ENCODE peak calls at places on chromosomes 1 and 21, in eight cellular contexts. Q is hepatocyte, S is PC-3, V is GM23338, W is neural progenitor cell, D is SK-N-SH, P is HCT116, O is MM.1S. R is an unnamed sample.

GRCh38 chr1:19325958-19326747 is 14.0 kb downstream of the SLC66A1 start:
- DNase-seq in O (no peak), W (no peak), S (no peak), D (no peak), V (peak), Q (no peak), P (no peak), R (no peak)

GRCh38 chr1:64857347-64857746 is 109.0 kb downstream of the JAK1 start:
- DNase-seq in W (no peak), P (no peak), V (no peak), O (no peak), Q (no peak), D (no peak), S (no peak), R (no peak)

GRCh38 chr1:201877877-201878339 is 10.8 kb upstream of the SHISA4 start:
- DNase-seq in D (peak), O (peak), P (peak), Q (peak), V (peak), W (peak), S (peak), R (peak)

GRCh38 chr1:48285525-48285924 is 63.0 kb downstream of the SLC5A9 start:
- DNase-seq in V (no peak), O (no peak), S (no peak), W (no peak), P (no peak), D (no peak), Q (no peak), R (no peak)

GRCh38 chr1:211135342-211135950 is 1.5 kb upstream of the KCNH1 start:
- DNase-seq in P (peak), V (peak), S (peak), W (peak), D (peak), Q (peak), O (peak), R (peak)

GRCh38 chr1:151457911-151458882 is 1.1 kb downstream of the POGZ start:
- DNase-seq in O (peak), S (peak), V (peak), W (peak), P (peak), Q (peak), D (peak), R (peak)

GRCh38 chr1:35807614-35808375 is at the start of gene AGO4:
- DNase-seq in W (peak), S (peak), P (no peak), O (peak), D (peak), V (peak), Q (peak), R (peak)

GRCh38 chr1:53328490-53329182 is 766 bp upstream of the LRP8 start:
- DNase-seq in D (peak), Q (no peak), W (peak), V (peak), O (no peak), S (no peak), P (no peak), R (peak)

GRCh38 chr1:9715536-9716226 is 64.2 kb downstream of the PIK3CD start:
- DNase-seq in D (no peak), W (no peak), S (no peak), Q (no peak), P (no peak), O (no peak), V (no peak), R (peak)

GRCh38 chr1:86503477-86504129 is 34.9 kb downstream of the CLCA1 start:
- DNase-seq in Q (peak), W (peak), V (peak), S (no peak), O (no peak), P (no peak), D (no peak), R (no peak)

GRCh38 chr1:19206947-19207346 is 3.1 kb downstream of the UBR4 start:
- DNase-seq in Q (no peak), W (no peak), O (no peak), S (no peak), D (no peak), V (no peak), P (no peak), R (no peak)

GRCh38 chr1:107806902-107807301 is 158.1 kb downstream of the VAV3 start:
- DNase-seq in Q (no peak), W (no peak), D (no peak), S (no peak), O (no peak), P (no peak), V (no peak), R (no peak)

GRCh38 chr1:222540598-222540995 is 7.3 kb downstream of the HHIPL2 start:
- DNase-seq in S (no peak), V (no peak), P (no peak), O (no peak), W (no peak), D (no peak), Q (no peak), R (no peak)

GRCh38 chr1:73611681-73612080 is 586.3 kb downstream of the LRRIQ3 start:
- DNase-seq in D (no peak), P (no peak), O (no peak), W (no peak), V (no peak), S (no peak), Q (no peak), R (no peak)

GRCh38 chr1:29490204-29490934 is 254.0 kb downstream of the PTPRU start:
- DNase-seq in S (no peak), W (no peak), Q (no peak), P (no peak), V (peak), D (peak), O (no peak), R (no peak)

GRCh38 chr21:34797926-34798595 is 129.3 kb downstream of the CLIC6 start:
- DNase-seq in O (no peak), Q (no peak), S (no peak), V (no peak), D (no peak), P (no peak), W (no peak), R (no peak)

GRCh38 chr1:184270556-184270955 is 116.3 kb upstream of the C1orf21 start:
- DNase-seq in D (no peak), S (no peak), P (no peak), V (peak), W (peak), Q (no peak), O (no peak), R (no peak)

GRCh38 chr1:151846686-151847227 is 6.8 kb downstream of the THEM5 start:
- DNase-seq in Q (no peak), S (no peak), D (no peak), V (no peak), O (peak), P (no peak), W (no peak), R (no peak)

GRCh38 chr1:89932598-89933364 is 62.1 kb upstream of the ZNF326 start:
- DNase-seq in Q (no peak), S (no peak), W (no peak), O (no peak), D (no peak), P (no peak), V (peak), R (no peak)

GRCh38 chr1:175514309-175515001 is 228.9 kb downstream of the TNR start:
- DNase-seq in O (no peak), S (no peak), D (peak), P (no peak), Q (no peak), W (no peak), V (no peak), R (no peak)

GRCh38 chr1:47590523-47591225 is 152.8 kb downstream of the FOXD2 start:
- DNase-seq in Q (no peak), O (no peak), D (no peak), W (no peak), S (no peak), V (no peak), P (no peak), R (no peak)

GRCh38 chr1:27217401-27217800 is 17.0 kb upstream of the WDTC1 start:
- DNase-seq in V (no peak), D (no peak), W (no peak), O (no peak), S (no peak), P (no peak), Q (no peak), R (no peak)

GRCh38 chr1:24866211-24867063 is 63.6 kb downstream of the RUNX3 start:
- DNase-seq in V (no peak), W (no peak), Q (no peak), O (no peak), D (no peak), P (no peak), S (peak), R (no peak)

GRCh38 chr1:2466834-2467554 is 9.1 kb upstream of the PLCH2 start:
- DNase-seq in O (no peak), W (peak), V (peak), S (no peak), P (no peak), D (peak), Q (no peak), R (peak)

GRCh38 chr1:3959361-3959760 is 59.3 kb upstream of the C1orf174 start:
- DNase-seq in P (no peak), Q (no peak), D (no peak), O (no peak), W (peak), S (no peak), V (no peak), R (no peak)

GRCh38 chr1:233796146-233796798 is 108.2 kb upstream of the SLC35F3 start:
- DNase-seq in P (no peak), D (no peak), W (no peak), S (no peak), V (no peak), O (no peak), Q (no peak), R (no peak)

GRCh38 chr1:3465935-3466321 is 11.5 kb downstream of the ARHGEF16 start:
- DNase-seq in V (no peak), O (no peak), D (no peak), S (no peak), P (no peak), W (no peak), Q (no peak), R (no peak)

GRCh38 chr21:42433946-42434551 is 30.3 kb downstream of the UBASH3A start:
- DNase-seq in W (no peak), Q (peak), D (no peak), P (no peak), V (no peak), S (peak), O (no peak), R (no peak)
- TF ChIP-seq EZH2phosphoT487 in W (no peak), Q (no peak), D (no peak), P (no peak), V (no peak), S (no peak), O (no peak), R (no peak)

GRCh38 chr1:12127206-12127810 is 39.5 kb upstream of the TNFRSF1B start:
- DNase-seq in O (no peak), D (no peak), S (no peak), W (no peak), Q (no peak), V (no peak), P (no peak), R (no peak)
- H3K4me3 ChIP-seq in O (no peak), D (no peak), S (no peak), W (no peak), Q (no peak), V (no peak), P (no peak), R (no peak)

GRCh38 chr1:50968021-50968883 is 1.8 kb upstream of the CDKN2C start:
- DNase-seq in D (peak), O (no peak), P (peak), V (peak), S (peak), W (peak), Q (peak), R (peak)
- TF ChIP-seq CTCF in D (peak), O (no peak), P (peak), V (peak), S (peak), W (peak), Q (peak), R (peak)

GRCh38 chr1:168488153-168488552 is 55.6 kb downstream of the XCL2 start:
- DNase-seq in V (no peak), S (peak), W (no peak), P (no peak), O (no peak), D (no peak), Q (no peak), R (no peak)
- TF ChIP-seq EZH2phosphoT487 in V (no peak), S (no peak), W (no peak), P (no peak), O (no peak), D (no peak), Q (no peak), R (no peak)

R was measured in OCI-LY7.